ENCODE peak calls at places on chromosomes 1 and 21, in four cellular contexts. Y, P, F and O are unnamed samples.

GRCh38 chr1:35857830-35858229 is 25.2 kb upstream of the AGO1 start:
- DNase-seq in Y (no peak), P (no peak), F (no peak), O (no peak)

GRCh38 chr1:115089443-115090340 is at the start of gene TSPAN2:
- DNase-seq in Y (peak; percentile 59), P (peak; percentile 81), F (peak; percentile 14), O (no peak)

GRCh38 chr1:48526045-48526714 is 54.2 kb upstream of the SPATA6 start:
- DNase-seq in Y (no peak), P (no peak), F (no peak), O (no peak)

GRCh38 chr1:55155522-55155921 is 59.6 kb downstream of the USP24 start:
- DNase-seq in Y (no peak), P (peak; percentile 65), F (no peak), O (no peak)

GRCh38 chr1:9317591-9318331 is 25.1 kb downstream of the SPSB1 start:
- DNase-seq in Y (no peak), P (no peak), F (no peak), O (no peak)

GRCh38 chr21:37463083-37463780 is 96.7 kb downstream of the DYRK1A start:
- DNase-seq in Y (no peak), P (no peak), F (no peak), O (no peak)

GRCh38 chr1:31064685-31065309 is 720 bp downstream of the PUM1 start:
- DNase-seq in Y (peak; percentile 38), P (no peak), F (peak; percentile 11), O (no peak)

GRCh38 chr1:116122955-116123757 is 12.0 kb downstream of the MAB21L3 start:
- DNase-seq in Y (no peak), P (no peak), F (no peak), O (peak; percentile 5)

GRCh38 chr1:71785470-71785869 is 496.9 kb downstream of the NEGR1 start:
- DNase-seq in Y (no peak), P (no peak), F (no peak), O (no peak)

GRCh38 chr1:3315991-3316943 is 138.2 kb upstream of the ARHGEF16 start:
- DNase-seq in Y (no peak), P (no peak), F (no peak), O (no peak)

GRCh38 chr21:40809673-40810072 is 37.3 kb downstream of the DSCAM start:
- DNase-seq in Y (no peak), P (no peak), F (no peak), O (no peak)

GRCh38 chr21:36946949-36947371 is 19.5 kb downstream of the HLCS start:
- DNase-seq in Y (no peak), P (no peak), F (no peak), O (no peak)

GRCh38 chr1:205301220-205301821 is 20.2 kb downstream of the NUAK2 start:
- DNase-seq in Y (no peak), P (no peak), F (no peak), O (no peak)

GRCh38 chr21:44304846-44305245 is 5.0 kb downstream of the PFKL start:
- DNase-seq in Y (peak; percentile 21), P (no peak), F (peak; percentile 34), O (no peak)

GRCh38 chr21:37958493-37958892 is 42.2 kb upstream of the KCNJ6 start:
- DNase-seq in Y (no peak), P (no peak), F (no peak), O (no peak)